ENCODE peak calls at places on chromosomes 6 and 20, in five cellular contexts. I is ovary, T is HCT116, F is uterus, O is HepG2. J is an unnamed sample.

GRCh38 chr6:137291441-137291840 is 72.3 kb upstream of the IFNGR1 start:
- DNase-seq in I (no peak), T (no peak), F (no peak), O (no peak), J (peak)

GRCh38 chr20:36792422-36792821 is 18.9 kb upstream of the DSN1 start:
- DNase-seq in I (peak), T (peak), F (peak), O (peak), J (no peak)

GRCh38 chr20:40010483-40010882 is 678.6 kb downstream of the MAFB start:
- DNase-seq in I (no peak), T (no peak), F (no peak), O (no peak), J (no peak)

GRCh38 chr6:129150476-129150875 is 267.5 kb downstream of the LAMA2 start:
- DNase-seq in I (no peak), T (no peak), F (no peak), O (no peak), J (no peak)

GRCh38 chr6:107114213-107114871 is 973 bp downstream of the BEND3 start:
- DNase-seq in I (peak), T (peak), F (peak), O (peak), J (peak)

GRCh38 chr20:48257833-48258232 is 472.6 kb upstream of the SULF2 start:
- DNase-seq in I (no peak), T (no peak), F (no peak), O (no peak), J (no peak)

GRCh38 chr6:15239606-15240364 is 6.1 kb upstream of the JARID2 start:
- DNase-seq in I (no peak), T (no peak), F (no peak), O (no peak), J (no peak)

GRCh38 chr6:150119256-150119655 is 23.6 kb upstream of the PPP1R14C start:
- DNase-seq in I (no peak), T (no peak), F (no peak), O (no peak), J (no peak)

DNA sequence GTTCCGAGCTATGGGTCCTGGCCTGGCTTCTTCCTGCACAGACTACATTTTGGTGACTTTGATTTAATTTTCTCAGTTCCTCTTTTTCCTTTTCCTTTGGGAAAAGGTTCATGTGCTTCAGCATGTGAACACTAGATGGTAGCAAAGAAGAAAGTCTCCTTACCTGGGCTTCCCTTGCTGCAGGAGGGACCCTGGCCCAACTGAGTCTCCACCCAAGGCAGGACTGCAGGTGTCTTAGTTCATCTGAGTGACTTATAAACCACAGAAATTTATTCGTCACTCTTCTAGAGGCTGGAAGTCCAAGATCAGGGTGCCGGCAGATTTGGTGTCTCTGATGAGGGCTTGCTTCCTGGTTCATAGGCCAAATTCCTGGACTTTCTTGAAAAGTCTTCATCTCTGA is 163.2 kb downstream of the SYCP2 start:
- DNase-seq in I (no peak), T (peak), F (no peak), O (no peak), J (no peak)
- TF ChIP-seq CTCF in I (no peak), T (peak), F (no peak), O (peak), J (peak)

DNA sequence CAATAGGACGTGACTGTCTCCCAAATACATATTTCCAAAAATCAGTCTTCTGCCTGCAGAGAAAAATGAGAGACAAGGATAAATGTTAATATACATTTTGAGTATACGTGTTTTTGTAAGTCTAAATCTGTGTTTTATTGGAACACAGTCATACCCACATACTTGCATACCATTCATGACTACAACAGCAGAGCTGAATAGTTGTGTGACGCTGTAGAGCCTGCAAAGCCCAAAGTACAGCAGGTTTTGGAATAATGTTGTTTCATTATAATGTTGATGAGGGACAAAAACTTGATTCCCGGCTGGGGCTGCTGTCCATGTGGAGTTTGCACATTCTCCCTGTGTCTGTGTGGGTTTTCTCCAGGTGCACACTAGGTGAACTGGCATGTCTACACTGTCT is 23.8 kb upstream of the FBXO9 start:
- DNase-seq in I (no peak), T (no peak), F (no peak), O (no peak), J (no peak)
- H3K4me3 ChIP-seq in I (no peak), T (no peak), F (no peak), O (no peak), J (no peak)

GRCh38 chr6:84773431-84774173 is 9.2 kb upstream of the TBX18 start:
- DNase-seq in I (no peak), T (no peak), F (no peak), O (no peak), J (no peak)

GRCh38 chr6:84777888-84778287 is 13.5 kb upstream of the TBX18 start:
- DNase-seq in I (no peak), T (no peak), F (no peak), O (no peak), J (no peak)

GRCh38 chr6:84774174-84775158 is 10.1 kb upstream of the TBX18 start:
- DNase-seq in I (peak), T (no peak), F (no peak), O (no peak), J (no peak)

GRCh38 chr6:84779380-84779779 is 15.0 kb upstream of the TBX18 start:
- DNase-seq in I (no peak), T (no peak), F (no peak), O (no peak), J (no peak)

GRCh38 chr6:84776392-84776791 is 12.0 kb upstream of the TBX18 start:
- DNase-seq in I (no peak), T (no peak), F (no peak), O (no peak), J (no peak)
- TF ChIP-seq CTCF in I (no peak), T (no peak), F (no peak), O (no peak), J (no peak)

DNA sequence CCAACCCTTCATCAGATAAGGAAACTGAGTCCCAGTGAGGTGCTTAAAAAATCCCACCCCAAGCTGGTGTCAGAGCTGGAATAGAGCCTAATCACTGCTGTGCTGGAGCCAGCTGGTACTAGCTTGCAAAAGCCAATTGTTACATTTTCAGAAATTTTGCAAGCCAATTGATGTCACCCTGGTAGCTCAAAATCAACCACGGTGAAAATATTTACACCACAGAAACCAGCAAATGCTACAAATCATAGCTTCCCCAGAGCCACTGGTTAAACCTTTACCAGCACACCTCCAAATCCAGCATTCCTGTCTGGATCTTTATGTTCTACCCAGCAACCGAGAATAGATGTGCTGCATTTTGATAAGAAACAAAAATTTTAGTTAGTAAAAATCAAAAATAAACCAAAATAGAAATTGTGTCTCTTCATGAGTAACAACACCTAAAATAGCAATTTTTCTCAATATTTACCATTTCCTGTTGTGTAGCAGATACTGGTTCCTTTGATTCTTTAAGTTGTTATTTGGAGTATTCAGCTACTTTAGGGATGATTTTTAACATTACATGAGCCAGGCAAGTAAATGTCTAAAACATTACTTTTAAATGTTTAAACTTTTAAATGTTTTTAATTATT is 7.2 kb upstream of the LCA5 start:
- DNase-seq in I (no peak), T (no peak), F (no peak), O (no peak), J (no peak)
- H3K4me3 ChIP-seq in I (no peak), T (peak), F (no peak), O (no peak), J (peak)

GRCh38 chr6:139370707-139371345 is 3.6 kb downstream of the CITED2 start:
- DNase-seq in I (no peak), T (no peak), F (no peak), O (no peak), J (no peak)

GRCh38 chr6:139370047-139370706 is 4.3 kb downstream of the CITED2 start:
- DNase-seq in I (no peak), T (no peak), F (no peak), O (peak), J (no peak)

GRCh38 chr6:139369068-139369467 is 5.4 kb downstream of the CITED2 start:
- DNase-seq in I (no peak), T (no peak), F (no peak), O (no peak), J (no peak)

GRCh38 chr6:139368661-139369060 is 5.8 kb downstream of the CITED2 start:
- DNase-seq in I (no peak), T (no peak), F (no peak), O (no peak), J (no peak)

DNA sequence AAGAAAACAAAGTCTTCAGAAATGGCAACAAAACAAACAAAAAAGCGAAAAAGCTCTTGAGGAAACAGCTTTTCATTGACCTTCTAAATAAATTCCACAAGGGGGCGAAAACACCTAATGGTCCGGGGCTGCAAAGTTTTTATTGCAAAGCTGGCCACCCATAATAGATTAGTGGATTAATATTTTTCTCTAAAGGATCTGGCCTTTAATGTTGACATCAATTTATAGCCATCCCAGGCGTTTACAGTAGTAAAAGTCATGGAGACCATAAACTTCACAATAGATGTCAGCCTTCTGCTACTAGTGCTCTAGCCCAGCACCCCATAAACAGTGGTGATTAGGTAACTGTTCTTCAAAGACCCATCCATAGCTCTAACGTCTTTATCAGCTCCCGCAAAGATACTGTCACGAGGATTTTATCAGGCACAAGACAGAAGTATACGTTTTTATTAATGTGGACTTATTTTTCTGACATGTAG is 4.8 kb downstream of the CITED2 start:
- DNase-seq in I (no peak), T (no peak), F (no peak), O (peak), J (no peak)
- TF ChIP-seq CTCF in I (peak), T (peak), F (peak), O (peak), J (peak)